ENCODE peak calls at places on chromosomes 4 and X, in nine cellular contexts. L, B, Y, K, I, D, T, N and J are unnamed samples.

GRCh38 chr4:117400039-117400835 is 314.9 kb upstream of the TRAM1L1 start:
- DNase-seq in L (no peak), N (no peak), K (no peak), T (peak; percentile 1), I (peak; percentile 53), D (no peak), Y (peak; percentile 53), B (no peak), J (peak; percentile 4)

GRCh38 chrX:34893741-34894140 is 48.9 kb upstream of the FAM47B start:
- DNase-seq in D (no peak), L (no peak), T (no peak), I (no peak), B (no peak), Y (peak; percentile 7), N (no peak), K (no peak), J (peak; percentile 59)

GRCh38 chrX:74242484-74243138 is 61.4 kb upstream of the ZCCHC13 start:
- DNase-seq in B (no peak), Y (no peak), K (no peak), T (no peak), I (no peak), N (no peak), D (no peak), L (no peak), J (peak; percentile 40)

GRCh38 chr4:177064724-177065394 is 244.8 kb upstream of the NEIL3 start:
- DNase-seq in K (no peak), T (no peak), Y (peak; percentile 7), L (no peak), I (no peak), N (no peak), D (no peak), B (no peak), J (no peak)

GRCh38 chrX:7169627-7170026 is 21.7 kb upstream of the PUDP start:
- DNase-seq in Y (no peak), L (no peak), D (no peak), B (no peak), K (no peak), N (no peak), T (no peak), I (no peak), J (no peak)

GRCh38 chrX:38968344-38968743 is 167.1 kb downstream of the MID1IP1 start:
- DNase-seq in N (no peak), I (no peak), L (no peak), T (no peak), K (no peak), Y (no peak), D (no peak), B (no peak), J (peak; percentile 4)

GRCh38 chr4:16794816-16795445 is 103.5 kb downstream of the LDB2 start:
- DNase-seq in L (peak; percentile 11), I (peak; percentile 5), D (peak; percentile 43), K (peak; percentile 13), B (peak; percentile 28), T (peak; percentile 50), N (peak; percentile 42), Y (peak; percentile 78), J (peak; percentile 67)

GRCh38 chr4:67051000-67051789 is 494.1 kb downstream of the CENPC start:
- DNase-seq in D (no peak), L (no peak), Y (no peak), B (no peak), N (no peak), I (no peak), K (no peak), T (no peak), J (no peak)

GRCh38 chr4:176470671-176471070 is 150.9 kb downstream of the SPCS3 start:
- DNase-seq in D (no peak), Y (no peak), B (no peak), I (no peak), K (no peak), N (no peak), T (no peak), L (no peak), J (no peak)

GRCh38 chr4:8439168-8439567 is 1.4 kb downstream of the ACOX3 start:
- DNase-seq in T (no peak), D (no peak), Y (no peak), I (peak; percentile 1), N (no peak), L (no peak), K (no peak), B (no peak), J (no peak)

GRCh38 chr4:16129336-16129735 is 45.5 kb upstream of the PROM1 start:
- DNase-seq in K (no peak), I (peak; percentile 51), Y (peak; percentile 11), D (peak; percentile 74), T (no peak), B (no peak), N (no peak), L (no peak), J (no peak)

GRCh38 chrX:102138064-102138463 is 4.2 kb downstream of the TCEAL6 start:
- DNase-seq in L (no peak), T (no peak), B (no peak), N (peak; percentile 32), K (no peak), I (no peak), D (no peak), Y (peak; percentile 3), J (no peak)

GRCh38 chr4:170651786-170652185 is 562.0 kb upstream of the AADAT start:
- DNase-seq in L (no peak), T (no peak), K (no peak), Y (no peak), N (no peak), D (no peak), I (no peak), B (no peak), J (no peak)

GRCh38 chr4:69831646-69832325 is 28.2 kb downstream of the SULT1E1 start:
- DNase-seq in K (no peak), D (no peak), I (no peak), B (peak; percentile 93), N (peak; percentile 91), Y (peak; percentile 95), L (no peak), T (no peak), J (peak; percentile 7)

GRCh38 chr4:79042079-79042674 is 102.9 kb upstream of the PAQR3 start:
- DNase-seq in K (no peak), N (peak; percentile 69), Y (peak; percentile 87), I (peak; percentile 28), L (no peak), T (peak; percentile 32), D (no peak), B (peak; percentile 38), J (peak; percentile 65)

GRCh38 chr4:20074450-20074849 is 177.3 kb upstream of the SLIT2 start:
- DNase-seq in D (no peak), Y (no peak), T (no peak), K (no peak), L (no peak), I (no peak), N (no peak), B (no peak), J (no peak)

GRCh38 chr4:106105697-106106096 is 210.3 kb downstream of the TBCK start:
- DNase-seq in D (no peak), I (no peak), K (no peak), B (no peak), N (no peak), L (no peak), T (no peak), Y (no peak), J (no peak)

GRCh38 chr4:158597879-158598596 is 73.6 kb downstream of the C4orf46 start:
- DNase-seq in I (no peak), Y (no peak), T (no peak), K (no peak), N (no peak), D (no peak), L (no peak), B (no peak), J (no peak)

GRCh38 chr4:69888336-69888735 is 28.4 kb upstream of the SULT1E1 start:
- DNase-seq in L (no peak), K (no peak), I (no peak), N (peak; percentile 7), T (no peak), B (no peak), D (no peak), Y (peak; percentile 65), J (no peak)

GRCh38 chr4:164731827-164732474 is 22.0 kb upstream of the SMIM31 start:
- DNase-seq in N (peak; percentile 55), I (peak; percentile 37), T (peak; percentile 69), Y (peak; percentile 76), B (peak; percentile 32), K (peak; percentile 4), L (peak; percentile 8), D (peak; percentile 20), J (peak; percentile 56)

GRCh38 chr4:87783781-87784180 is 15.6 kb upstream of the IBSP start:
- DNase-seq in I (no peak), D (no peak), B (no peak), N (no peak), L (no peak), Y (no peak), K (no peak), T (no peak), J (no peak)

GRCh38 chr4:172232966-172233365 is 419.8 kb downstream of the GALNTL6 start:
- DNase-seq in B (no peak), Y (no peak), D (no peak), N (no peak), K (no peak), L (no peak), T (no peak), I (no peak), J (no peak)

GRCh38 chrX:39174761-39175417 is 373.6 kb downstream of the MID1IP1 start:
- DNase-seq in B (no peak), K (no peak), D (no peak), I (peak; percentile 35), T (no peak), N (no peak), L (no peak), Y (peak; percentile 57), J (peak; percentile 59)

GRCh38 chr4:30538794-30539193 is 181.4 kb upstream of the PCDH7 start:
- DNase-seq in B (no peak), I (no peak), Y (no peak), T (no peak), L (no peak), K (no peak), D (no peak), N (no peak), J (no peak)

GRCh38 chr4:98970386-98970785 is 25.1 kb upstream of the METAP1 start:
- DNase-seq in B (no peak), Y (peak; percentile 63), D (no peak), K (no peak), N (peak; percentile 28), I (no peak), T (no peak), L (no peak), J (no peak)

GRCh38 chr4:2482693-2483092 is 13.8 kb downstream of the RNF4 start:
- DNase-seq in D (no peak), Y (no peak), N (no peak), B (no peak), L (no peak), I (no peak), K (peak; percentile 12), T (peak; percentile 45), J (no peak)

GRCh38 chrX:49111846-49112245 is 11.7 kb downstream of the GPKOW start:
- DNase-seq in I (no peak), N (no peak), L (no peak), K (peak; percentile 15), Y (no peak), B (no peak), D (no peak), T (no peak), J (no peak)

GRCh38 chr4:10117424-10118354 is 1.1 kb upstream of the WDR1 start:
- DNase-seq in Y (peak; percentile 79), D (no peak), K (no peak), B (peak; percentile 57), N (peak; percentile 73), I (no peak), L (no peak), T (no peak), J (no peak)

GRCh38 chrX:67601771-67602170 is 58.0 kb downstream of the AR start:
- DNase-seq in D (no peak), N (no peak), B (no peak), K (no peak), T (no peak), I (no peak), L (no peak), Y (no peak), J (no peak)

GRCh38 chrX:28586891-28587635 is at the start of gene IL1RAPL1:
- DNase-seq in B (no peak), Y (peak; percentile 57), I (peak; percentile 12), N (no peak), L (no peak), D (no peak), K (peak; percentile 17), T (peak; percentile 37), J (peak; percentile 40)

GRCh38 chr4:88007304-88008132 is at the start of gene PKD2:
- DNase-seq in Y (peak; percentile 82), N (peak; percentile 51), D (peak; percentile 79), K (peak; percentile 83), I (peak; percentile 80), B (peak; percentile 79), L (peak; percentile 45), T (peak; percentile 94), J (peak; percentile 67)